ENCODE peak calls at places on chromosomes 16 and 17, in nine cellular contexts. W is uterus, E is IMR-90, J is right lobe of liver, A is body of pancreas, U is GM12892, L is HCT116, R is tibial nerve, F is gastrocnemius medialis. V is an unnamed sample.

GRCh38 chr17:44502598-44503079 is 567 bp downstream of the GPATCH8 start:
- DNase-seq in W (no peak), F (no peak), L (no peak), E (peak; percentile 24), U (no peak), A (no peak), R (peak; percentile 10), J (no peak), V (peak; percentile 64)

GRCh38 chr16:72033437-72033836 is 20.9 kb upstream of the HP start:
- DNase-seq in E (no peak), L (no peak), A (no peak), R (no peak), U (no peak), J (no peak), F (no peak), W (no peak), V (no peak)

GRCh38 chr17:61284174-61284573 is 115.5 kb upstream of the TBX2 start:
- DNase-seq in A (no peak), J (no peak), F (no peak), L (no peak), E (peak; percentile 93), W (no peak), U (no peak), R (no peak), V (no peak)

GRCh38 chr17:75480281-75480680 is 23.8 kb downstream of the TMEM94 start:
- DNase-seq in W (no peak), A (no peak), R (no peak), J (peak; percentile 39), F (peak; percentile 59), U (no peak), L (no peak), E (no peak), V (no peak)

GRCh38 chr17:35373532-35373983 is at the start of gene SLFN11:
- DNase-seq in L (no peak), F (peak; percentile 76), E (peak; percentile 97), W (peak; percentile 90), J (peak; percentile 73), A (peak; percentile 78), U (peak; percentile 50), R (peak; percentile 88), V (peak; percentile 80)

GRCh38 chr16:49757744-49758069 is 98.2 kb downstream of the ZNF423 start:
- DNase-seq in J (no peak), E (no peak), L (no peak), F (no peak), R (no peak), A (no peak), W (no peak), U (no peak), V (no peak)

GRCh38 chr17:55437165-55437605 is 15.6 kb upstream of the MMD start:
- DNase-seq in F (no peak), J (no peak), U (no peak), W (no peak), L (no peak), E (no peak), R (no peak), A (peak; percentile 32), V (peak; percentile 17)

GRCh38 chr16:12535535-12536411 is 267.9 kb downstream of the CPPED1 start:
- DNase-seq in U (peak; percentile 48), A (no peak), J (no peak), F (no peak), R (no peak), E (no peak), W (no peak), L (no peak), V (no peak)

GRCh38 chr17:65893692-65894279 is 298.1 kb downstream of the CEP112 start:
- DNase-seq in W (no peak), L (no peak), R (no peak), E (no peak), J (no peak), F (no peak), A (no peak), U (no peak), V (no peak)

GRCh38 chr17:64599187-64599676 is 62.9 kb downstream of the SMURF2 start:
- DNase-seq in E (no peak), J (no peak), A (peak; percentile 5), L (no peak), W (no peak), U (no peak), F (no peak), R (peak; percentile 17), V (peak; percentile 27)
- TF ChIP-seq POLR2A in E (no peak), J (no peak), A (no peak), L (no peak), W (no peak), U (peak; percentile 52), F (no peak), R (no peak), V (peak; percentile 59)

GRCh38 chr16:85557976-85558589 is 55.0 kb upstream of the GSE1 start:
- DNase-seq in L (no peak), R (no peak), W (no peak), U (no peak), A (peak; percentile 77), E (no peak), J (no peak), F (peak; percentile 78), V (peak; percentile 26)

GRCh38 chr16:85554791-85555548 is 58.2 kb upstream of the GSE1 start:
- DNase-seq in U (no peak), E (peak; percentile 67), L (no peak), W (peak; percentile 80), A (peak; percentile 72), J (peak; percentile 60), F (peak; percentile 70), R (no peak), V (peak; percentile 91)

GRCh38 chr16:85556456-85557082 is 56.6 kb upstream of the GSE1 start:
- DNase-seq in R (no peak), F (peak; percentile 61), J (peak; percentile 63), L (no peak), W (peak; percentile 60), E (no peak), A (peak; percentile 75), U (peak; percentile 74), V (peak; percentile 66)

GRCh38 chr16:85555549-85556455 is 57.3 kb upstream of the GSE1 start:
- DNase-seq in E (no peak), W (peak; percentile 55), A (peak; percentile 79), L (no peak), U (no peak), R (peak; percentile 33), J (no peak), F (no peak), V (peak; percentile 88)

DNA sequence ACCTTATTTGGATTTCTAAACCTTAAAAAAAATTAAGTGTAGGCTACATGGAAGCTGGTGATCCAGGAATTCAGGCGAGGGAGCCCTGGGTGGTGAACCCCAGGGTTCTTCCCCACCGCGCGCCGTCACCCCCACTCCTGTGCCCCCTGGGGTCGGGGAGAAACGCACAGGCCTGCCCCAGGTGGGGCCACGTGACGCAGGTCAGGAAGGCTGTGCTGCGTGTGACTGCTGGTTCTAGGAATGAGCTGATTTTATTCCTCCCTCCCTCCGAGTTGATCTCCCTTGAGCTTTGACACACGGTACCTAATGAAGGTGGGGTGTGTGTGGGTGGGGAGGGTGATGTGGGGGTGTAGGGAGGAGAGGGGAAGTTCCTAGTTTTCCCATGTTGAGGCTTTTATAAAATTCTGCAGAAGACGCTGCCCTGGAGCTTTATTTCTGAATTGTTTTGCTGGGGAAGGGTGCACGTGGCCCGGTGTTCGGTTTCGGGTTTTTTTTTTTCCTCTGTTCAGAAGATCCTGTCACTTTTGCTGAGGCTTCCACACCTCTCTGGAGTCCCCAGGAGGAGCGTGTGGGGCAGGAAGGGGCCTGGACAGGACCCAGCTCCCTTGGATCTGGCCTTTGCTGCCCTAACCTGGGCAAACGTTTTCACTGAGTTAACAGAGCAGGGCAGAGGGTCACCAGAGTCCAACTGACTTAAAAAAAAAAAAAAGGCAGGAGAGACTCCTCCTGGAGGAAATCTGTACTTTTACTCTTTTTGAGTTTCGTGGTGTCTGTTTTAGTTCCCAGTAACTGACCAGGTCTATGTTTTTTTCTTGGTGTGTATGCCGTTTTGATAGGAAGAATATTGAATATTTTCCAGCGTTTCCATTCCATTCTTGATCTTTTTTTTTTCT is 55.8 kb upstream of the GSE1 start:
- DNase-seq in J (peak; percentile 89), E (no peak), R (no peak), U (no peak), W (peak; percentile 47), A (peak; percentile 62), L (no peak), F (peak; percentile 48), V (peak; percentile 69)
- TF ChIP-seq POLR2A in J (peak; percentile 50), E (no peak), R (no peak), U (no peak), W (no peak), A (no peak), L (no peak), F (no peak), V (no peak)

GRCh38 chr17:82228842-82229685 is at the start of gene SLC16A3:
- DNase-seq in U (peak; percentile 89), F (peak; percentile 43), W (peak; percentile 58), E (peak; percentile 75), L (no peak), R (no peak), A (no peak), J (peak; percentile 68), V (peak; percentile 71)

GRCh38 chr17:82226809-82227628 is 1.8 kb upstream of the SLC16A3 start:
- DNase-seq in R (no peak), J (no peak), F (no peak), W (no peak), A (no peak), L (no peak), E (no peak), U (no peak), V (no peak)

GRCh38 chr17:82227629-82228277 is 1.1 kb upstream of the SLC16A3 start:
- DNase-seq in L (no peak), R (no peak), W (no peak), E (no peak), F (no peak), U (no peak), A (no peak), J (no peak), V (no peak)

GRCh38 chr17:82229686-82230626 is 1.1 kb downstream of the SLC16A3 start:
- DNase-seq in J (peak; percentile 62), L (no peak), A (no peak), W (no peak), E (no peak), R (no peak), F (peak; percentile 39), U (no peak), V (peak; percentile 23)

DNA sequence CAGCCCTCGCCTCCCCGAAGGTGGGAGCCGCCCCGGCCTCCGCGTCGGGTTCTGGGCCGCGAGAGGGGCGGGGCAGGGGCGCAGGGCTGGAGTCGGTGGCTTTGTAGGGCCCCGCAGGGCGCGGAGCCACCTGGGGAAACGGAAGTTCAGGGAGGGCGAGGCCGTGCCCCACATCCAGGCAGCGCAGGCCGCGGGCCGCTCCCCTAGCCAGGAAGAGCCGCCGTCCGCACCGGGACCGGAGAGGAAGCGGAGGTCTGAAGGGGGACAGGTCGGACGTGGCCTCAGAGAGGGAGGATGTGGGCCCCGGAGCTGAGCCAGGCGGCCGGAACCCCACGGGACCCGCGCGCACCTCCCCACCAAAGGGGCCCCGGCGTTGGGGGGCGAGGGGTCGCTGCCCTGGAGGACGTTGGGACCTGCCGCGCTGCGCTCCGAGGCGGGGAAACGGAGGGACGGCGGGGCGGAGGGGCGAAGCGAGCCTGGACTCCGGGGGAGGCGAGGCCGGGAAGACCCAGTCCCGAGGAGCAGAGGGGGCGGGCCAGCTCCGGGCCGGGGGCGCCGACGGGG is 482 bp upstream of the SLC16A3 start:
- DNase-seq in F (no peak), R (no peak), W (no peak), A (no peak), E (no peak), J (peak; percentile 69), L (no peak), U (peak; percentile 84), V (peak; percentile 43)
- TF ChIP-seq POLR2A in F (no peak), R (no peak), W (no peak), A (no peak), E (no peak), J (no peak), L (no peak), U (no peak), V (peak; percentile 31)

GRCh38 chr16:8963825-8964441 is at the start of gene USP7:
- DNase-seq in E (peak; percentile 86), R (peak; percentile 87), L (peak; percentile 63), F (peak; percentile 88), W (peak; percentile 91), J (peak; percentile 94), U (peak; percentile 89), A (peak; percentile 93), V (peak; percentile 96)
- TF ChIP-seq POLR2A in E (peak; percentile 77), R (peak; percentile 57), L (peak; percentile 44), F (peak; percentile 73), W (peak; percentile 60), J (peak; percentile 72), U (peak; percentile 64), A (peak; percentile 48), V (peak; percentile 38)